ENCODE peak calls at places on chromosomes 6 and 20, in four cellular contexts. One of them, this sample, is unnamed.

GRCh38 chr6:37514377-37514776 is 14.7 kb upstream of the CCDC167 start:
- DNase-seq in upper lobe of right lung: no peak
- DNase-seq in body of pancreas: no peak
- DNase-seq in adipocyte: no peak
- DNase-seq in this sample: no peak

GRCh38 chr6:150667977-150668716 is 68.5 kb downstream of the PLEKHG1 start:
- DNase-seq in upper lobe of right lung: peak; percentile 84
- DNase-seq in body of pancreas: peak; percentile 90
- DNase-seq in adipocyte: peak; percentile 87
- DNase-seq in this sample: peak; percentile 93

GRCh38 chr6:140857734-140858380 is 1274.9 kb upstream of the GJE1 start:
- DNase-seq in upper lobe of right lung: no peak
- DNase-seq in body of pancreas: no peak
- DNase-seq in adipocyte: peak; percentile 94
- DNase-seq in this sample: peak; percentile 96

GRCh38 chr6:124947821-124948451 is 14.3 kb upstream of the RNF217 start:
- DNase-seq in upper lobe of right lung: no peak
- DNase-seq in body of pancreas: no peak
- DNase-seq in adipocyte: no peak
- DNase-seq in this sample: no peak

GRCh38 chr6:79250107-79250514 is 15.6 kb upstream of the HMGN3 start:
- DNase-seq in upper lobe of right lung: no peak
- DNase-seq in body of pancreas: no peak
- DNase-seq in adipocyte: no peak
- DNase-seq in this sample: no peak

GRCh38 chr6:118704911-118705310 is 53.5 kb upstream of the CEP85L start:
- DNase-seq in upper lobe of right lung: no peak
- DNase-seq in body of pancreas: no peak
- DNase-seq in adipocyte: peak; percentile 19
- DNase-seq in this sample: peak; percentile 36

GRCh38 chr6:153944197-153944596 is 94.8 kb upstream of the OPRM1 start:
- DNase-seq in upper lobe of right lung: no peak
- DNase-seq in body of pancreas: no peak
- DNase-seq in adipocyte: no peak
- DNase-seq in this sample: no peak

GRCh38 chr6:127297502-127298070 is 30.9 kb downstream of the RNF146 start:
- DNase-seq in upper lobe of right lung: no peak
- DNase-seq in body of pancreas: no peak
- DNase-seq in adipocyte: no peak
- DNase-seq in this sample: no peak

GRCh38 chr6:168355716-168356522 is 36.3 kb upstream of the DACT2 start:
- DNase-seq in upper lobe of right lung: peak; percentile 82
- DNase-seq in body of pancreas: peak; percentile 67
- DNase-seq in adipocyte: no peak
- DNase-seq in this sample: peak; percentile 65

GRCh38 chr6:132570221-132570777 is at the start of gene TAAR6:
- DNase-seq in upper lobe of right lung: no peak
- DNase-seq in body of pancreas: no peak
- DNase-seq in adipocyte: no peak
- DNase-seq in this sample: no peak

DNA sequence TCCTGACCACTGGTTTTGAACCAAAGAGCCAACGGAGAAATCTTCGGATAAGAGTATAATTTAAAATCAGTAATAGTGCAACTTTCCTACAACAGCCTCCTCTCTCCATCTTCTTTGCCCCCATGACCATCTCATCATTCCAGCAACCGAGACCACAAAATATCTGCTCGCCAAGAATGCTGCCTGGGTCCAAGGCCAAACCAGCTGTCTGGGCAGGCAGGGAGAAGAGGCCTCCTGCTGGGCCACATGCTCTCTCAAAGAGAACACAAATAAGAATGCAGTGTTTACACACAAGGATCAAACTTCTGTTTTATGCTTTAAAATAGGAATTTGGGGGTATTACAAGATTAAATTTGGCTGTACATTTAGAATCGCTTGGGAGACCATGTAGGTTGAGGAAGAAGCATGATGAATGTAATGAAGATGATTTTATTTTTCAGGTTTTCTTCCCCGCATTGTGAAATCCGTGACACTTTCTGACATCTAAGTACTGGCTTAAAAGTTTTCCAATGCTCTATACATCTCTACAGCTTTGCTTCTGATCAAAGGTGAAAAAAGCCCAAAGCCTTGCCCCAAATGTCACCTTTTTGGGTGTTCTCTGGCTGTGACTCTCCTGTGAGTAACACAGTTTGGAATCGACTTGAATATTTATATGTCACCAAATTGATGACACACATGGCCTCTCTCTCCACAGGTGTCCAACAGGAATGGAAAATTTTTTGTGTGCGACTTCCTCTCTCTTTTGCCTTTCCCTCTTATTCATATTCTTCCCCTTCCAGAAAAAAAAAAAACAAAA is 79.4 kb upstream of the PROKR2 start:
- DNase-seq in upper lobe of right lung: no peak
- DNase-seq in body of pancreas: no peak
- DNase-seq in adipocyte: no peak
- DNase-seq in this sample: no peak
- H3K4me3 ChIP-seq in upper lobe of right lung: no peak overlapping the region
- H3K4me3 ChIP-seq in body of pancreas: no peak overlapping the region
- H3K4me3 ChIP-seq in adipocyte: no peak overlapping the region
- H3K4me3 ChIP-seq in this sample: no peak overlapping the region

GRCh38 chr20:62616728-62617621 is 25.3 kb upstream of the SLCO4A1 start:
- DNase-seq in upper lobe of right lung: peak; percentile 87
- DNase-seq in body of pancreas: peak; percentile 76
- DNase-seq in adipocyte: peak; percentile 83
- DNase-seq in this sample: peak; percentile 70

GRCh38 chr20:62617711-62618483 is 24.4 kb upstream of the SLCO4A1 start:
- DNase-seq in upper lobe of right lung: peak; percentile 79
- DNase-seq in body of pancreas: no peak
- DNase-seq in adipocyte: no peak
- DNase-seq in this sample: no peak

GRCh38 chr20:62621251-62622110 is 20.8 kb upstream of the SLCO4A1 start:
- DNase-seq in upper lobe of right lung: no peak
- DNase-seq in body of pancreas: no peak
- DNase-seq in adipocyte: no peak
- DNase-seq in this sample: no peak

GRCh38 chr20:62620624-62621023 is 21.7 kb upstream of the SLCO4A1 start:
- DNase-seq in upper lobe of right lung: no peak
- DNase-seq in body of pancreas: no peak
- DNase-seq in adipocyte: no peak
- DNase-seq in this sample: no peak

GRCh38 chr20:62618622-62619529 is 23.4 kb upstream of the SLCO4A1 start:
- DNase-seq in upper lobe of right lung: no peak
- DNase-seq in body of pancreas: no peak
- DNase-seq in adipocyte: no peak
- DNase-seq in this sample: no peak
- H3K4me3 ChIP-seq in upper lobe of right lung: no peak overlapping the region
- H3K4me3 ChIP-seq in body of pancreas: no peak overlapping the region
- H3K4me3 ChIP-seq in adipocyte: no peak overlapping the region
- H3K4me3 ChIP-seq in this sample: no peak overlapping the region

DNA sequence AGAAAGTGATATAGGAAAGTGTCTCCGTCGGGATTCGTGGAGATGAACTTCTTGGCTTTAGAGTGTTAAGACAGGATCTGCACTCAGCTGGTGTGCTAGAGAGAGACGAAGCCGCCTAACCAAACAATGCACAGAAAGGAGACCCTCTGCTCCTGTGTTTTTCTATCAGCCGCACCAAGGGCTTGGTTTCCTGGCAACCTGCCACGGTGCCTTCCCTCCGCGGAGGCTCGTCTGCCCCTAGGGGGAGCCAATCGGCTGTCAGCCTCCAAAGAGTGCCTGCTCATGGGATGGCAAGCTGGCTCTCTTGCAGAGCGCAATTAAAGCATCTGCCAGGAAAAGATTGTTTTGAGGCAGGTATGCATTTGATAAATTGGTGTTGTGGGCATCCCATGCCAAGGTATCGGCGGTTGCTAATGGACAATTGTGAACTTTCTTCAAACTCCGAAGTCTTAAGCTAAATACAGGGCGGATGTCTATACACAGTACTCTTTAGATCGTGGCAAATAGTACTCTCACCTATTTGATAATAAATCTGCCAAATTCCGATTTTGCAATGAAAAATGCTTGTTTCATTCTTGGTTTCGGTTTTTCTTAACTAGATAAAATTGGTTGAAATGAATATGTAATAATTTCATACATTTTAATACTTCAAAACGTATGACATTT is 603.3 kb downstream of the RNF144B start:
- DNase-seq in upper lobe of right lung: peak; percentile 86
- DNase-seq in body of pancreas: peak; percentile 74
- DNase-seq in adipocyte: peak; percentile 56
- DNase-seq in this sample: peak; percentile 47
- H3K4me3 ChIP-seq in upper lobe of right lung: no peak overlapping the region
- H3K4me3 ChIP-seq in body of pancreas: no peak overlapping the region
- H3K4me3 ChIP-seq in adipocyte: no peak overlapping the region
- H3K4me3 ChIP-seq in this sample: no peak overlapping the region

GRCh38 chr6:136526937-136527336 is 23.3 kb downstream of the MAP7 start:
- DNase-seq in upper lobe of right lung: no peak
- DNase-seq in body of pancreas: no peak
- DNase-seq in adipocyte: no peak
- DNase-seq in this sample: no peak

GRCh38 chr6:136525586-136526195 is 24.5 kb downstream of the MAP7 start:
- DNase-seq in upper lobe of right lung: no peak
- DNase-seq in body of pancreas: no peak
- DNase-seq in adipocyte: no peak
- DNase-seq in this sample: peak; percentile 4

GRCh38 chr6:136524936-136525413 is 25.2 kb downstream of the MAP7 start:
- DNase-seq in upper lobe of right lung: no peak
- DNase-seq in body of pancreas: no peak
- DNase-seq in adipocyte: no peak
- DNase-seq in this sample: no peak

GRCh38 chr6:136527831-136528230 is 22.4 kb downstream of the MAP7 start:
- DNase-seq in upper lobe of right lung: no peak
- DNase-seq in body of pancreas: no peak
- DNase-seq in adipocyte: no peak
- DNase-seq in this sample: no peak

GRCh38 chr6:136526196-136526930 is 23.9 kb downstream of the MAP7 start:
- DNase-seq in upper lobe of right lung: peak; percentile 76
- DNase-seq in body of pancreas: peak; percentile 17
- DNase-seq in adipocyte: peak; percentile 72
- DNase-seq in this sample: peak; percentile 73
- H3K4me3 ChIP-seq in upper lobe of right lung: no peak overlapping the region
- H3K4me3 ChIP-seq in body of pancreas: no peak overlapping the region
- H3K4me3 ChIP-seq in adipocyte: no peak overlapping the region
- H3K4me3 ChIP-seq in this sample: no peak overlapping the region

DNA sequence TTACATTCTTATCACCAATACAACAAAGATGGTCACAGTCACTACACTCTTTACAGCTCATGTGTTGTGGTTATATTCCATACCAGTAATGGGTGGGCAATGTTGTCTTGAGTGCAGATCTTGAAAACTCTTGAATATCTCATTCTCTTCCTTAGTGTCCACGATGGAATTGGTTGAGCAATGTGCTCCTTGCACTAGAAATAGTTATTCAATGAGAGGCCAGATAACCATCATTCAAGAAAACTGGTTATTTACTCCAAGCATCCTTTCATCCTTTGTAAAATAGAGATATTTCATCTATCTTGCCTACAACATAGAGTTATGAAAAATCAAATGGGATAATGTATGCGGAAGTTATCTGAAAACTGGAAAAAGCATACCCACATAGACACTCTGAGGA is 215.9 kb downstream of the ARHGAP18 start:
- DNase-seq in upper lobe of right lung: no peak
- DNase-seq in body of pancreas: no peak
- DNase-seq in adipocyte: peak; percentile 16
- DNase-seq in this sample: no peak
- H3K4me3 ChIP-seq in upper lobe of right lung: no peak overlapping the region
- H3K4me3 ChIP-seq in body of pancreas: no peak overlapping the region
- H3K4me3 ChIP-seq in adipocyte: peak overlapping the region; percentile 14
- H3K4me3 ChIP-seq in this sample: no peak overlapping the region

GRCh38 chr6:5202206-5202605 is 58.5 kb downstream of the LYRM4 start:
- DNase-seq in upper lobe of right lung: no peak
- DNase-seq in body of pancreas: no peak
- DNase-seq in adipocyte: no peak
- DNase-seq in this sample: no peak
- H3K4me3 ChIP-seq in upper lobe of right lung: no peak overlapping the region
- H3K4me3 ChIP-seq in body of pancreas: no peak overlapping the region
- H3K4me3 ChIP-seq in adipocyte: no peak overlapping the region
- H3K4me3 ChIP-seq in this sample: no peak overlapping the region

GRCh38 chr20:41694796-41695195 is 76.6 kb upstream of the CHD6 start:
- DNase-seq in upper lobe of right lung: no peak
- DNase-seq in body of pancreas: no peak
- DNase-seq in adipocyte: no peak
- DNase-seq in this sample: no peak
- H3K4me3 ChIP-seq in upper lobe of right lung: no peak overlapping the region
- H3K4me3 ChIP-seq in body of pancreas: no peak overlapping the region
- H3K4me3 ChIP-seq in adipocyte: no peak overlapping the region
- H3K4me3 ChIP-seq in this sample: no peak overlapping the region

GRCh38 chr20:5657190-5657872 is 92.9 kb upstream of the SHLD1 start:
- DNase-seq in upper lobe of right lung: no peak
- DNase-seq in body of pancreas: no peak
- DNase-seq in adipocyte: peak; percentile 94
- DNase-seq in this sample: peak; percentile 99
- H3K4me3 ChIP-seq in upper lobe of right lung: no peak overlapping the region
- H3K4me3 ChIP-seq in body of pancreas: no peak overlapping the region
- H3K4me3 ChIP-seq in adipocyte: peak overlapping the region; percentile 55
- H3K4me3 ChIP-seq in this sample: no peak overlapping the region

GRCh38 chr6:148514091-148514850 is 171.6 kb downstream of the SASH1 start:
- DNase-seq in upper lobe of right lung: no peak
- DNase-seq in body of pancreas: no peak
- DNase-seq in adipocyte: peak; percentile 52
- DNase-seq in this sample: no peak
- H3K4me3 ChIP-seq in upper lobe of right lung: no peak overlapping the region
- H3K4me3 ChIP-seq in body of pancreas: no peak overlapping the region
- H3K4me3 ChIP-seq in adipocyte: peak overlapping the region; percentile 80
- H3K4me3 ChIP-seq in this sample: no peak overlapping the region

This sample was measured in fibroblast of pulmonary artery.